ENCODE peak calls at places on chromosomes 4 and X, in four cellular contexts. R, H, U and I are unnamed samples.

GRCh38 chr4:138512766-138513165 is 270.6 kb upstream of the SLC7A11 start:
- DNase-seq in R (no peak), H (no peak), U (no peak), I (no peak)

GRCh38 chr4:67549123-67549522 is 3.8 kb upstream of the CENPC start:
- DNase-seq in R (no peak), H (no peak), U (no peak), I (no peak)

GRCh38 chr4:45350438-45350837 is 624.1 kb upstream of the GNPDA2 start:
- DNase-seq in R (no peak), H (no peak), U (no peak), I (no peak)

GRCh38 chr4:52862605-52863236 is 604 bp downstream of the RASL11B start:
- DNase-seq in R (no peak), H (no peak), U (peak; percentile 18), I (no peak)

GRCh38 chrX:118353081-118353850 is 7.4 kb downstream of the WDR44 start:
- DNase-seq in R (no peak), H (no peak), U (no peak), I (no peak)

GRCh38 chr4:158996669-158997074 is 106.2 kb upstream of the RAPGEF2 start:
- DNase-seq in R (no peak), H (no peak), U (no peak), I (peak; percentile 7)

GRCh38 chrX:153901753-153902140 is 2.7 kb upstream of the AVPR2 start:
- DNase-seq in R (no peak), H (no peak), U (no peak), I (no peak)

GRCh38 chr4:185836268-185837084 is 24.5 kb upstream of the SORBS2 start:
- DNase-seq in R (no peak), H (no peak), U (no peak), I (no peak)

GRCh38 chr4:109332926-109333464 is 30.5 kb upstream of the COL25A1 start:
- DNase-seq in R (no peak), H (no peak), U (peak; percentile 36), I (no peak)